ENCODE peak calls at places on chromosomes 13 and 19, in five cellular contexts. W, X, R, S and C are unnamed samples.

GRCh38 chr13:22800726-22801401 is 379.9 kb upstream of the SGCG start:
- DNase-seq in W (no peak), X (no peak), S (no peak), R (no peak), C (no peak)

GRCh38 chr13:70769771-70770326 is 661.6 kb upstream of the KLHL1 start:
- DNase-seq in S (no peak), W (no peak), X (no peak), R (no peak), C (no peak)

GRCh38 chr19:42028304-42029216 is 34.5 kb upstream of the ATP1A3 start:
- DNase-seq in R (no peak), W (no peak), X (peak; percentile 5), S (no peak), C (no peak)

GRCh38 chr19:9869008-9869617 is 34.0 kb downstream of the PIN1 start:
- DNase-seq in R (no peak), S (no peak), W (no peak), X (no peak), C (no peak)

GRCh38 chr19:2253106-2254051 is 2.8 kb downstream of the JSRP1 start:
- DNase-seq in S (no peak), X (no peak), W (no peak), R (no peak), C (peak; percentile 45)

GRCh38 chr13:93425411-93425810 is 198.8 kb downstream of the GPC6 start:
- DNase-seq in S (no peak), W (no peak), R (no peak), X (no peak), C (no peak)

GRCh38 chr19:15394426-15394825 is 14.8 kb upstream of the AKAP8 start:
- DNase-seq in R (no peak), S (no peak), W (no peak), X (no peak), C (no peak)

GRCh38 chr13:79448413-79448812 is 32.5 kb upstream of the NDFIP2 start:
- DNase-seq in R (no peak), S (no peak), X (no peak), W (no peak), C (no peak)

GRCh38 chr13:113995051-113995601 is 21.2 kb upstream of the C13orf46 start:
- DNase-seq in X (peak; percentile 24), R (no peak), S (no peak), W (no peak), C (no peak)

GRCh38 chr13:98672947-98673545 is 79.4 kb downstream of the SLC15A1 start:
- DNase-seq in R (no peak), X (peak; percentile 71), S (no peak), W (peak; percentile 73), C (peak; percentile 81)

GRCh38 chr13:32267836-32268439 is 47.2 kb downstream of the ZAR1L start:
- DNase-seq in R (no peak), S (peak; percentile 21), W (no peak), X (no peak), C (no peak)

GRCh38 chr19:32570081-32570785 is 10.8 kb upstream of the PDCD5 start:
- DNase-seq in X (peak; percentile 46), W (peak; percentile 63), R (peak; percentile 18), S (peak; percentile 30), C (peak; percentile 62)

GRCh38 chr19:3386447-3387234 is 20.3 kb downstream of the NFIC start:
- DNase-seq in S (no peak), X (peak; percentile 83), R (no peak), W (no peak), C (no peak)

GRCh38 chr19:45971260-45971902 is 2.3 kb downstream of the NOVA2 start:
- DNase-seq in R (no peak), X (peak; percentile 57), S (no peak), W (no peak), C (no peak)

GRCh38 chr13:74243637-74244526 is 109.7 kb upstream of the KLF12 start:
- DNase-seq in W (peak; percentile 91), X (no peak), S (no peak), R (peak; percentile 73), C (no peak)

GRCh38 chr13:46025157-46025556 is 27.4 kb downstream of the ZC3H13 start:
- DNase-seq in W (no peak), R (no peak), S (no peak), X (no peak), C (no peak)

GRCh38 chr19:54165222-54165621 is 5.7 kb upstream of the LENG1 start:
- DNase-seq in X (no peak), W (no peak), S (no peak), R (no peak), C (no peak)

GRCh38 chr13:98083936-98084335 is 59.0 kb upstream of the FARP1 start:
- DNase-seq in X (no peak), W (no peak), R (no peak), S (no peak), C (no peak)

GRCh38 chr13:96248103-96248502 is 158.2 kb downstream of the HS6ST3 start:
- DNase-seq in X (no peak), W (no peak), S (no peak), R (no peak), C (no peak)